ENCODE peak calls at places on chromosome 7, in nine cellular contexts. I is NCI-H748 treated with DMSO at 0.1 percent for 48 hours; M is iPS-NIHi11; F is Jurkat, Clone E6-1; Y is mesenteric fat pad; Z is fibroblast of mammary gland; S is GM10248; B is HL-60; O is SW480. G is an unnamed sample.

GRCh38 chr7:132430863-132431822 is 145.1 kb downstream of the PLXNA4 start:
- DNase-seq in Z (peak), F (peak), I (no peak), M (no peak), B (no peak), O (no peak), S (no peak), Y (no peak), G (no peak)

GRCh38 chr7:155339474-155339873 is 41.8 kb downstream of the INSIG1 start:
- DNase-seq in Y (peak), S (no peak), F (no peak), M (no peak), I (no peak), B (no peak), Z (no peak), O (no peak), G (no peak)

GRCh38 chr7:15720849-15721471 is 34.5 kb upstream of the MEOX2 start:
- DNase-seq in Y (no peak), M (no peak), I (peak), B (no peak), Z (peak), O (peak), S (no peak), F (peak), G (peak)

GRCh38 chr7:155994253-155994811 is 182.1 kb upstream of the SHH start:
- DNase-seq in B (no peak), S (no peak), M (no peak), I (no peak), O (no peak), Y (peak), Z (no peak), F (no peak), G (no peak)

GRCh38 chr7:93835684-93836083 is 54.9 kb downstream of the TFPI2 start:
- DNase-seq in O (no peak), Y (no peak), B (no peak), S (no peak), Z (no peak), F (no peak), I (no peak), M (no peak), G (no peak)

GRCh38 chr7:32290015-32290414 is 200.2 kb downstream of the LSM5 start:
- DNase-seq in I (no peak), Y (no peak), O (no peak), S (no peak), F (no peak), Z (no peak), M (no peak), B (no peak), G (peak)

GRCh38 chr7:32019008-32019578 is 51.1 kb downstream of the PDE1C start:
- DNase-seq in M (no peak), B (no peak), F (no peak), O (no peak), Z (no peak), Y (no peak), S (no peak), I (no peak), G (no peak)

GRCh38 chr7:1287629-1288225 is 55.1 kb downstream of the UNCX start:
- DNase-seq in M (no peak), I (no peak), B (no peak), Y (no peak), Z (no peak), S (no peak), F (no peak), O (no peak), G (no peak)

GRCh38 chr7:92729751-92730150 is 106.6 kb downstream of the CDK6 start:
- DNase-seq in Y (no peak), Z (no peak), I (no peak), O (no peak), F (no peak), M (no peak), B (no peak), S (no peak), G (no peak)

GRCh38 chr7:5296627-5297226 is 14.0 kb downstream of the SLC29A4 start:
- DNase-seq in B (peak), O (peak), S (peak), Z (no peak), F (peak), Y (no peak), M (peak), I (no peak), G (no peak)

GRCh38 chr7:3791327-3791726 is 490.3 kb downstream of the SDK1 start:
- DNase-seq in B (no peak), F (no peak), S (no peak), I (no peak), M (no peak), Z (no peak), O (no peak), Y (no peak), G (no peak)

GRCh38 chr7:73560035-73560835 is 2.7 kb upstream of the BCL7B start:
- DNase-seq in O (peak), Y (no peak), M (no peak), S (peak), B (no peak), F (no peak), Z (peak), I (no peak), G (no peak)

GRCh38 chr7:156166692-156167416 is 354.6 kb upstream of the SHH start:
- DNase-seq in F (no peak), O (no peak), Y (no peak), M (no peak), I (no peak), B (no peak), Z (no peak), S (no peak), G (no peak)

GRCh38 chr7:136133491-136133990 is 156.4 kb upstream of the MTPN start:
- DNase-seq in I (peak), B (no peak), Y (no peak), S (no peak), M (no peak), F (no peak), Z (peak), O (no peak), G (no peak)

GRCh38 chr7:155804897-155805825 is 7.1 kb downstream of the SHH start:
- DNase-seq in Y (no peak), B (peak), I (no peak), O (no peak), M (peak), S (peak), Z (peak), F (peak), G (peak)

GRCh38 chr7:37337522-37337921 is 111.1 kb downstream of the ELMO1 start:
- DNase-seq in Y (no peak), B (no peak), I (no peak), M (no peak), F (no peak), Z (no peak), S (no peak), O (no peak), G (no peak)

GRCh38 chr7:73521636-73522080 is 435 bp downstream of the BAZ1B start:
- DNase-seq in O (peak), Y (peak), M (peak), S (peak), F (no peak), B (no peak), I (peak), Z (no peak), G (peak)

GRCh38 chr7:35329026-35329425 is 75.1 kb upstream of the TBX20 start:
- DNase-seq in F (no peak), Y (no peak), M (no peak), I (no peak), Z (no peak), S (no peak), O (no peak), B (no peak), G (no peak)

GRCh38 chr7:44738031-44738730 is 10.5 kb upstream of the ZMIZ2 start:
- DNase-seq in F (no peak), B (no peak), Y (no peak), O (no peak), I (no peak), S (no peak), Z (no peak), M (no peak), G (no peak)

GRCh38 chr7:127478040-127478386 is 85.5 kb upstream of the ZNF800 start:
- DNase-seq in Z (no peak), O (no peak), F (no peak), S (no peak), Y (no peak), I (no peak), B (no peak), M (no peak), G (no peak)

GRCh38 chr7:45601094-45601493 is 26.9 kb downstream of the ADCY1 start:
- DNase-seq in M (no peak), Z (no peak), Y (peak), B (no peak), F (no peak), I (no peak), S (no peak), O (no peak), G (no peak)